ENCODE peak calls at places on chromosome 6, in five cellular contexts. L is caudate nucleus, S is PC-9, P is MM.1S, W is heart right ventricle. E is an unnamed sample.

GRCh38 chr6:129893513-129894098 is 32.5 kb upstream of the TMEM244 start:
- DNase-seq in W (no peak), L (no peak), S (no peak), P (peak), E (no peak)

GRCh38 chr6:38367231-38367630 is 272.5 kb downstream of the BTBD9 start:
- DNase-seq in P (no peak), L (no peak), S (no peak), W (no peak), E (no peak)

GRCh38 chr6:25446815-25447569 is 167.8 kb downstream of the CARMIL1 start:
- DNase-seq in L (no peak), S (no peak), P (no peak), W (no peak), E (no peak)

GRCh38 chr6:46653439-46653942 is 716 bp downstream of the SLC25A27 start:
- DNase-seq in P (no peak), L (no peak), S (no peak), W (no peak), E (no peak)

GRCh38 chr6:23174781-23175361 is 605.5 kb downstream of the HDGFL1 start:
- DNase-seq in L (no peak), S (peak), W (no peak), P (no peak), E (peak)

GRCh38 chr6:87165169-87165568 is 9.8 kb downstream of the ZNF292 start:
- DNase-seq in L (no peak), S (no peak), W (no peak), P (no peak), E (no peak)

GRCh38 chr6:100134297-100134696 is 140.3 kb upstream of the MCHR2 start:
- DNase-seq in P (no peak), S (no peak), L (no peak), W (no peak), E (no peak)

GRCh38 chr6:156016186-156016976 is 560.7 kb upstream of the NOX3 start:
- DNase-seq in L (no peak), W (no peak), P (no peak), S (no peak), E (no peak)

GRCh38 chr6:161301338-161301737 is 27.5 kb upstream of the AGPAT4 start:
- DNase-seq in S (no peak), W (no peak), P (no peak), L (no peak), E (peak)

GRCh38 chr6:162443101-162443500 is 284.5 kb downstream of the PRKN start:
- DNase-seq in W (no peak), P (no peak), S (no peak), L (peak), E (no peak)

GRCh38 chr6:110682460-110682853 is 132.8 kb downstream of the CDK19 start:
- DNase-seq in P (peak), S (peak), L (peak), W (no peak), E (peak)

GRCh38 chr6:44474643-44475042 is 87.1 kb downstream of the CDC5L start:
- DNase-seq in S (peak), P (no peak), L (no peak), W (no peak), E (no peak)

GRCh38 chr6:147750420-147750819 is 241.9 kb downstream of the SAMD5 start:
- DNase-seq in L (no peak), W (no peak), S (no peak), P (no peak), E (no peak)

GRCh38 chr6:26415791-26416190 is 13.7 kb downstream of the BTN3A1 start:
- DNase-seq in S (no peak), P (no peak), W (no peak), L (no peak), E (no peak)

GRCh38 chr6:155943635-155944034 is 488.0 kb upstream of the NOX3 start:
- DNase-seq in S (no peak), L (no peak), P (no peak), W (no peak), E (no peak)

GRCh38 chr6:167678102-167679101 is 148.3 kb upstream of the AFDN start:
- DNase-seq in L (peak), W (peak), P (no peak), S (no peak), E (no peak)

GRCh38 chr6:33794910-33795615 is 6.1 kb upstream of the LEMD2 start:
- DNase-seq in P (no peak), L (no peak), W (no peak), S (peak), E (no peak)

GRCh38 chr6:155274533-155274932 is 10.7 kb downstream of the CLDN20 start:
- DNase-seq in S (no peak), L (no peak), W (no peak), P (no peak), E (peak)

GRCh38 chr6:131255434-131255833 is 120.2 kb downstream of the AKAP7 start:
- DNase-seq in L (no peak), W (no peak), S (no peak), P (no peak), E (no peak)

GRCh38 chr6:46203388-46203787 is 32.6 kb upstream of the ENPP5 start:
- DNase-seq in W (no peak), L (no peak), S (no peak), P (no peak), E (no peak)

GRCh38 chr6:168648240-168648639 is 207.3 kb downstream of the SMOC2 start:
- DNase-seq in P (no peak), L (no peak), W (no peak), S (peak), E (no peak)

GRCh38 chr6:135667694-135668455 is 170.3 kb upstream of the AHI1 start:
- DNase-seq in S (no peak), W (peak), L (no peak), P (no peak), E (no peak)

GRCh38 chr6:2181567-2181966 is 63.8 kb downstream of the GMDS start:
- DNase-seq in L (no peak), P (no peak), S (no peak), W (no peak), E (no peak)

GRCh38 chr6:159360306-159360705 is 191.1 kb downstream of the FNDC1 start:
- DNase-seq in W (no peak), P (no peak), L (no peak), S (no peak), E (no peak)

GRCh38 chr6:157032923-157033322 is 255.7 kb downstream of the ARID1B start:
- DNase-seq in L (no peak), S (no peak), P (no peak), W (no peak), E (no peak)

GRCh38 chr6:104705916-104706442 is 153.7 kb downstream of the HACE1 start:
- DNase-seq in P (no peak), W (no peak), S (no peak), L (no peak), E (no peak)
- H3K27ac ChIP-seq in P (no peak), W (peak), S (no peak), L (peak), E (peak)

GRCh38 chr6:16730720-16731502 is 30.3 kb downstream of the ATXN1 start:
- DNase-seq in W (no peak), L (no peak), P (peak), S (no peak), E (no peak)
- H3K27ac ChIP-seq in W (no peak), L (no peak), P (peak), S (no peak), E (no peak)

DNA sequence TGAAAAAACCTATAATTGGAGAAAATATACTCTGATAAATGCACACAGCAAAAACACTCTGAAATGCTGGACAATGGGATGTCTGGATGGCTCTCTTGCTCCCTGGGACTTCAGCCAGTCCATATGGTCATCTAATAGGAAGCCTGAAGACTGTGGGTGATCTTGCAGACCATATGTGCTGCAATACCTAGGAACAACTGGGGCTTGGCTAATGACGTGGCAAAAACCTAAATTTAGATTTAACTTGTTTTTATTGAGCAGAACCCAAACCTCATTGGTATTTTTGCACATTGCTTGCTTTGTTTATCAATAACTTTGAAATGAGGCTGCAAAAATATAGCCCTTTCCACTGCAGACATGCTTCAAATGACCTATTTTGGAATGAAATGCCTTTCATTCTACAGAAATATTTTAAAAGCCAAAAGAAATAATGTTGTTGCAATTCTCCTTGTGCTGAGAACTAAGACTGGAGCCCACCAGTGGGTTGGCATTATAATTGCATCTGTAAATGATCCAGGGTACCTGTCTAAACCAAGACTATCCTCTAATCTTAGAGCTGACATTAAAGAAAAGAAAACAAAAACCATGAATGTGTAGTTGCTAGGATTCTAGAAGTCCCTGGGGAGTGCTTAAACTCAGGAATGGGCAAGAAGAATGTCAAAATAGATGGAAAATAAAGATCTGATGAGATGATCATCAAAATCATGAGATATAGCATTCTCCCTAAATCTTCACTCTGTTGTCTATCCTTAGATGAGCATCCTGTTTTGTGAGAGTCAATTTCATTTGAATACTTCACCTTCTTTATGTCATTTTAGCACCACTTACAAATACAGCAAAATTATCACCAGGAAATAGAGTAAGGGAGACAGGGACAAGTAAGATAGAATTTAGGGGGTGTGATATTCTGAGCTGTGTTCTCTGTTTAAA is 152.1 kb upstream of the RIMS1 start:
- DNase-seq in P (no peak), L (no peak), S (no peak), W (no peak), E (no peak)
- H3K27ac ChIP-seq in P (no peak), L (no peak), S (no peak), W (no peak), E (no peak)

DNA sequence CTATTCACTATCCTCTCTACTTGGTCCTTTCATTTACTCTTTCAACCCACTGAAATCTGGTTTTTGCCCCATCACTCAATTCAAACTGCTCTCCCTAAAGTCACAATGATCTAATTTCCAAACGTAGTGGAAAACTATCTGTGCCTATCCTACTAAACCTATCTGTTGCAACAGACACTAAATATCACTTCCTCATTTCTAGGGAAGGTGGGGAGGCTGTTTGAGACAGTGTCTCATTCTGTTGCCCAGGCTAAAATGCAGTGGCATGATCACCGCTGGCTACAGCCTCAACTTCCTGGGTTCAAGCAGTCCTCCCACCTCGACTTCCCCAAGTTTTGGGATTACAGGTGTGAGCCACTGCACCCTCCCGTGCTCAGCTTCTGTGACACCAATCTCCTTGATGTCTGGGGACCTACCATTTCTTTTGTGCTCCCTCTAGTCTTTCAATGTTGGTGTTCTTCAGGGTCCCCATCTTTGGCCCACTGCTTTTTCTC is 8.8 kb downstream of the RANBP9 start:
- DNase-seq in P (no peak), W (no peak), L (no peak), S (no peak), E (no peak)
- H3K27ac ChIP-seq in P (no peak), W (no peak), L (no peak), S (peak), E (peak)

GRCh38 chr6:111842891-111843290 is 30.4 kb downstream of the FYN start:
- DNase-seq in P (peak), W (no peak), L (no peak), S (no peak), E (no peak)
- H3K27ac ChIP-seq in P (peak), W (peak), L (no peak), S (no peak), E (no peak)

GRCh38 chr6:125306756-125307149 is 5.0 kb upstream of the HDDC2 start:
- DNase-seq in P (no peak), W (no peak), L (no peak), S (no peak), E (no peak)

GRCh38 chr6:125310994-125311649 is 9.4 kb upstream of the HDDC2 start:
- DNase-seq in S (peak), L (no peak), P (peak), W (no peak), E (no peak)

GRCh38 chr6:125304970-125305369 is 3.2 kb upstream of the HDDC2 start:
- DNase-seq in S (no peak), W (no peak), L (no peak), P (no peak), E (no peak)

GRCh38 chr6:125307150-125307838 is 5.5 kb upstream of the HDDC2 start:
- DNase-seq in L (no peak), S (peak), W (no peak), P (no peak), E (peak)

DNA sequence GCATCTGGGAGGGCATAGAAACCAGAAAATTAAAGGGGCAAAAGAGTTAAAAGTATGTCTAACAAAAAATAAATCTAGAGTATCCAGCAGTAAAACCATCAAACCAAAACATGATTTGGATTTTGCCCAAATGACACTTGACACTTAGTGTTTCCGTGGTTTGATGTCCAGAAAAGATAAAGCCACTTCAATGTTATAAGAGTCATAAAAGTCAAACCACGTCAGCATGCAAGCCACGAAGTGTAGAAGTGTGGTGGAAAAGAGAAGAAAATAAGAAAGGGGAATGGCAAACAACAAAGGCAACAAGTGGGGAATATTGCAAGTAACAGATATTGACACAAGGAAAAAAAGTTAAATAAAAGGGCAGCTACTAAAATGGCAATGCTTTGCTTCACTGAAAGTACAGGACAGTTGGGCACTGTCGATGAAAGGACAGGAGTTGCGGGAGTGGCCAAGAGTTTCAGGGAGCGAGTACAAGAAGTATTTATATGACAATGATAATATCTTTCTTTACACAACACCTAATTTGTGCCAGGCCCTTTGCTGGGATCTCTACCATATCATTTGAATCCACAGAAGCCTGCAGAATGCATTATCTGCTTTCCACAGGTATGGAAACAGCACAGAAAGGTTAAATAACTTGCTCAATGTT is 6.3 kb upstream of the HDDC2 start:
- DNase-seq in L (no peak), S (no peak), P (no peak), W (no peak), E (no peak)
- H3K27ac ChIP-seq in L (no peak), S (no peak), P (no peak), W (no peak), E (no peak)